ENCODE peak calls at places on chromosomes 12 and 14, in five cellular contexts. One of them, this sample, is unnamed.

GRCh38 chr14:42027271-42027670 is 420.6 kb downstream of the LRFN5 start:
- DNase-seq in bronchial epithelial cell: no peak
- DNase-seq in cardiac muscle cell: no peak
- DNase-seq in kidney: no peak
- DNase-seq in fibroblast of pulmonary artery: no peak
- DNase-seq in this sample: no peak

GRCh38 chr12:83015390-83016225 is 328.9 kb downstream of the TMTC2 start:
- DNase-seq in bronchial epithelial cell: no peak
- DNase-seq in cardiac muscle cell: peak
- DNase-seq in kidney: no peak
- DNase-seq in fibroblast of pulmonary artery: peak
- DNase-seq in this sample: no peak

GRCh38 chr12:82225871-82226270 is 132.3 kb downstream of the CCDC59 start:
- DNase-seq in bronchial epithelial cell: peak
- DNase-seq in cardiac muscle cell: no peak
- DNase-seq in kidney: no peak
- DNase-seq in fibroblast of pulmonary artery: no peak
- DNase-seq in this sample: no peak

GRCh38 chr14:73802431-73803188 is 49.0 kb upstream of the PTGR2 start:
- DNase-seq in bronchial epithelial cell: peak
- DNase-seq in cardiac muscle cell: peak
- DNase-seq in kidney: no peak
- DNase-seq in fibroblast of pulmonary artery: no peak
- DNase-seq in this sample: peak

GRCh38 chr12:6765048-6765633 is 1.0 kb upstream of the PTMS start:
- DNase-seq in bronchial epithelial cell: no peak
- DNase-seq in cardiac muscle cell: no peak
- DNase-seq in kidney: no peak
- DNase-seq in fibroblast of pulmonary artery: no peak
- DNase-seq in this sample: no peak

GRCh38 chr12:51323966-51324895 is at the start of gene BIN2:
- DNase-seq in bronchial epithelial cell: no peak
- DNase-seq in cardiac muscle cell: no peak
- DNase-seq in kidney: peak
- DNase-seq in fibroblast of pulmonary artery: no peak
- DNase-seq in this sample: peak

GRCh38 chr12:7344831-7345230 is 41.0 kb downstream of the ACSM4 start:
- DNase-seq in bronchial epithelial cell: no peak
- DNase-seq in cardiac muscle cell: no peak
- DNase-seq in kidney: no peak
- DNase-seq in fibroblast of pulmonary artery: no peak
- DNase-seq in this sample: no peak

GRCh38 chr12:906077-906585 is 43.4 kb downstream of the RAD52 start:
- DNase-seq in bronchial epithelial cell: no peak
- DNase-seq in cardiac muscle cell: no peak
- DNase-seq in kidney: no peak
- DNase-seq in fibroblast of pulmonary artery: no peak
- DNase-seq in this sample: no peak

GRCh38 chr14:106622200-106622745 is 1095.9 kb downstream of the TMEM121 start:
- DNase-seq in bronchial epithelial cell: no peak
- DNase-seq in cardiac muscle cell: no peak
- DNase-seq in kidney: no peak
- DNase-seq in fibroblast of pulmonary artery: no peak
- DNase-seq in this sample: no peak

GRCh38 chr12:93670104-93670503 is 7.1 kb upstream of the CRADD start:
- DNase-seq in bronchial epithelial cell: peak
- DNase-seq in cardiac muscle cell: no peak
- DNase-seq in kidney: no peak
- DNase-seq in fibroblast of pulmonary artery: no peak
- DNase-seq in this sample: no peak

GRCh38 chr12:15662303-15662980 is 126.7 kb downstream of the EPS8 start:
- DNase-seq in bronchial epithelial cell: peak
- DNase-seq in cardiac muscle cell: peak
- DNase-seq in kidney: no peak
- DNase-seq in fibroblast of pulmonary artery: peak
- DNase-seq in this sample: no peak

GRCh38 chr12:7716391-7716790 is 5.2 kb downstream of the DPPA3 start:
- DNase-seq in bronchial epithelial cell: peak
- DNase-seq in cardiac muscle cell: no peak
- DNase-seq in kidney: no peak
- DNase-seq in fibroblast of pulmonary artery: no peak
- DNase-seq in this sample: no peak

GRCh38 chr12:65274873-65275272 is 3.6 kb upstream of the MSRB3 start:
- DNase-seq in bronchial epithelial cell: no peak
- DNase-seq in cardiac muscle cell: no peak
- DNase-seq in kidney: no peak
- DNase-seq in fibroblast of pulmonary artery: no peak
- DNase-seq in this sample: no peak

GRCh38 chr12:121915841-121916321 is 2.5 kb upstream of the CFAP251 start:
- DNase-seq in bronchial epithelial cell: peak
- DNase-seq in cardiac muscle cell: no peak
- DNase-seq in kidney: no peak
- DNase-seq in fibroblast of pulmonary artery: peak
- DNase-seq in this sample: no peak

GRCh38 chr14:71163842-71164500 is 256.7 kb downstream of the PCNX1 start:
- DNase-seq in bronchial epithelial cell: no peak
- DNase-seq in cardiac muscle cell: no peak
- DNase-seq in kidney: no peak
- DNase-seq in fibroblast of pulmonary artery: no peak
- DNase-seq in this sample: no peak

GRCh38 chr14:35301334-35302210 is 9.4 kb downstream of the PSMA6 start:
- DNase-seq in bronchial epithelial cell: no peak
- DNase-seq in cardiac muscle cell: no peak
- DNase-seq in kidney: no peak
- DNase-seq in fibroblast of pulmonary artery: no peak
- DNase-seq in this sample: no peak

GRCh38 chr12:22526836-22527235 is 17.5 kb downstream of the C2CD5 start:
- DNase-seq in bronchial epithelial cell: no peak
- DNase-seq in cardiac muscle cell: no peak
- DNase-seq in kidney: no peak
- DNase-seq in fibroblast of pulmonary artery: no peak
- DNase-seq in this sample: no peak

GRCh38 chr12:96876966-96877365 is 30.1 kb upstream of the NEDD1 start:
- DNase-seq in bronchial epithelial cell: peak
- DNase-seq in cardiac muscle cell: no peak
- DNase-seq in kidney: no peak
- DNase-seq in fibroblast of pulmonary artery: no peak
- DNase-seq in this sample: no peak

GRCh38 chr12:116474331-116474730 is 84.8 kb upstream of the MAP1LC3B2 start:
- DNase-seq in bronchial epithelial cell: no peak
- DNase-seq in cardiac muscle cell: peak
- DNase-seq in kidney: no peak
- DNase-seq in fibroblast of pulmonary artery: peak
- DNase-seq in this sample: no peak

GRCh38 chr12:132685400-132685799 is 1.7 kb downstream of the POLE start:
- DNase-seq in bronchial epithelial cell: no peak
- DNase-seq in cardiac muscle cell: no peak
- DNase-seq in kidney: no peak
- DNase-seq in fibroblast of pulmonary artery: no peak
- DNase-seq in this sample: no peak

GRCh38 chr14:104676694-104677505 is 12.5 kb upstream of the INF2 start:
- DNase-seq in bronchial epithelial cell: no peak
- DNase-seq in cardiac muscle cell: no peak
- DNase-seq in kidney: peak
- DNase-seq in fibroblast of pulmonary artery: no peak
- DNase-seq in this sample: no peak

GRCh38 chr14:38056270-38056669 is 151.4 kb upstream of the SSTR1 start:
- DNase-seq in bronchial epithelial cell: no peak
- DNase-seq in cardiac muscle cell: no peak
- DNase-seq in kidney: no peak
- DNase-seq in fibroblast of pulmonary artery: no peak
- DNase-seq in this sample: no peak

GRCh38 chr12:69002969-69003368 is 70.0 kb upstream of the CPM start:
- DNase-seq in bronchial epithelial cell: no peak
- DNase-seq in cardiac muscle cell: no peak
- DNase-seq in kidney: no peak
- DNase-seq in fibroblast of pulmonary artery: no peak
- DNase-seq in this sample: no peak

GRCh38 chr14:33435911-33436310 is 497.2 kb downstream of the NPAS3 start:
- DNase-seq in bronchial epithelial cell: peak
- DNase-seq in cardiac muscle cell: peak
- DNase-seq in kidney: no peak
- DNase-seq in fibroblast of pulmonary artery: peak
- DNase-seq in this sample: no peak

GRCh38 chr12:54037360-54038259 is 4.8 kb downstream of the HOXC5 start:
- DNase-seq in bronchial epithelial cell: no peak
- DNase-seq in cardiac muscle cell: no peak
- DNase-seq in kidney: peak
- DNase-seq in fibroblast of pulmonary artery: no peak
- DNase-seq in this sample: no peak

GRCh38 chr12:118526255-118527095 is 150.1 kb downstream of the SUDS3 start:
- DNase-seq in bronchial epithelial cell: no peak
- DNase-seq in cardiac muscle cell: no peak
- DNase-seq in kidney: no peak
- DNase-seq in fibroblast of pulmonary artery: no peak
- DNase-seq in this sample: no peak

GRCh38 chr14:103707329-103708263 is 7.7 kb downstream of the XRCC3 start:
- DNase-seq in bronchial epithelial cell: no peak
- DNase-seq in cardiac muscle cell: no peak
- DNase-seq in kidney: no peak
- DNase-seq in fibroblast of pulmonary artery: no peak
- DNase-seq in this sample: no peak

GRCh38 chr12:24911284-24911791 is 37.6 kb downstream of the BCAT1 start:
- DNase-seq in bronchial epithelial cell: no peak
- DNase-seq in cardiac muscle cell: peak
- DNase-seq in kidney: no peak
- DNase-seq in fibroblast of pulmonary artery: peak
- DNase-seq in this sample: no peak

GRCh38 chr12:6935221-6935550 is 7.4 kb downstream of the ATN1 start:
- DNase-seq in bronchial epithelial cell: no peak
- DNase-seq in cardiac muscle cell: peak
- DNase-seq in kidney: no peak
- DNase-seq in fibroblast of pulmonary artery: peak
- DNase-seq in this sample: no peak

GRCh38 chr14:68401855-68402254 is 391.0 kb downstream of the ZFP36L1 start:
- DNase-seq in bronchial epithelial cell: no peak
- DNase-seq in cardiac muscle cell: no peak
- DNase-seq in kidney: no peak
- DNase-seq in fibroblast of pulmonary artery: no peak
- DNase-seq in this sample: no peak

GRCh38 chr12:124588689-124589318 is 21.4 kb upstream of the NCOR2 start:
- DNase-seq in bronchial epithelial cell: peak
- DNase-seq in cardiac muscle cell: peak
- DNase-seq in kidney: peak
- DNase-seq in fibroblast of pulmonary artery: peak
- DNase-seq in this sample: no peak
- H3K4me3 ChIP-seq in bronchial epithelial cell: no peak
- H3K4me3 ChIP-seq in cardiac muscle cell: no peak
- H3K4me3 ChIP-seq in kidney: no peak
- H3K4me3 ChIP-seq in fibroblast of pulmonary artery: no peak
- H3K4me3 ChIP-seq in this sample: no peak

DNA sequence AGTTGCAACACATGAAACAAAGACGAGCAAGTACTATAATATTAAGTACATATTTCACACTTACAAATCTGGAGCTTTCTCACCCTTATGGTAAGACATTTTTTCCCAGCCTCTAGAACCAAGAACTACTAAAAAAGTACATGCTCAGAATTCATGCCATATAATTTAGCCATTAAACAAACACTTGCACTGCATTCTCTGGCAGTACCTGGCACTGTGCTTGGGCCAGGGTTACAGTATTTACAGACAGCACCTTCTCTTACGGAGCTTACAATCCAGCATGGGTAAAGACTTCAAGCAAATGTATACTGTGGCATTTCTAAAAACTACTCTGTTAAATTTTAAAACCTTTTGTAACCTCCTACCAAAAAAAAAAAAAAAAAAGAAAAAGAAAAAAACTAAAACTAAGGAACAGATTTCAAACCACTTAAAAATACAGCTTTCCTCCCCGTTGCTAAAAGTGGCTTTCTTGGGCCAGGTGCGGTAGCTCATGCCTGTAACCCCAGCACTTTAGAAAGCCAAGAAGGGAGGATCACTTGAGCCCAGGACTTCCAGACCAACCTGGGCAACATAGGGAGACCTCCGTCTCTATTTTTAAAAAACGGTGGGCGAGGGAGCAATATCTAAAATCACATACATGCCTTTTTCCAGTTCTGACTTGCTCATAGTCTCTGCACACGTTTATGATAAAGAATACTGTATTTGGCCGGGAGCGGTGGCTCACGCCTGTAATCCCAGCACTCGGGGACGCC is 944 bp downstream of the GNPTAB start:
- DNase-seq in bronchial epithelial cell: peak
- DNase-seq in cardiac muscle cell: no peak
- DNase-seq in kidney: no peak
- DNase-seq in fibroblast of pulmonary artery: peak
- DNase-seq in this sample: no peak
- TF ChIP-seq CTCF in bronchial epithelial cell: no peak
- TF ChIP-seq CTCF in cardiac muscle cell: no peak
- TF ChIP-seq CTCF in kidney: no peak
- TF ChIP-seq CTCF in fibroblast of pulmonary artery: no peak
- TF ChIP-seq CTCF in this sample: no peak

DNA sequence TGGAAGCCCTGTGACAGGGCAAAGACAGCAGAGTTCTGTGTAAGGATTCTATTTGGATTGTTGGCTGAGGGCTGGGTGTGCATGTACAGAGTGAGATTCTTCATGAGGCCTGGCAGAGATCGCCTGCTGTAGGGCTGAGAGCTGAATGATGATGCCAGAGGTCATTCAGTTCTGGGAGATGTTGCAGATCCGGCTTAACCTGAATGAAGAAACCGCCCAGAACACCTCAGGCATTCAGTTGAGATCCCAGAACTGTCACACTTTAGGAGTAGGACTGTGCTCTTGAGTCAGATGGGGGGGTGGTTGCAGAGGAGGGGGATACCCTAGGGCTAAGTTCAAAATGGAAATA is 5.8 kb upstream of the EVL start:
- DNase-seq in bronchial epithelial cell: peak
- DNase-seq in cardiac muscle cell: no peak
- DNase-seq in kidney: no peak
- DNase-seq in fibroblast of pulmonary artery: no peak
- DNase-seq in this sample: no peak
- H3K4me3 ChIP-seq in bronchial epithelial cell: no peak
- H3K4me3 ChIP-seq in cardiac muscle cell: no peak
- H3K4me3 ChIP-seq in kidney: no peak
- H3K4me3 ChIP-seq in fibroblast of pulmonary artery: no peak
- H3K4me3 ChIP-seq in this sample: no peak

DNA sequence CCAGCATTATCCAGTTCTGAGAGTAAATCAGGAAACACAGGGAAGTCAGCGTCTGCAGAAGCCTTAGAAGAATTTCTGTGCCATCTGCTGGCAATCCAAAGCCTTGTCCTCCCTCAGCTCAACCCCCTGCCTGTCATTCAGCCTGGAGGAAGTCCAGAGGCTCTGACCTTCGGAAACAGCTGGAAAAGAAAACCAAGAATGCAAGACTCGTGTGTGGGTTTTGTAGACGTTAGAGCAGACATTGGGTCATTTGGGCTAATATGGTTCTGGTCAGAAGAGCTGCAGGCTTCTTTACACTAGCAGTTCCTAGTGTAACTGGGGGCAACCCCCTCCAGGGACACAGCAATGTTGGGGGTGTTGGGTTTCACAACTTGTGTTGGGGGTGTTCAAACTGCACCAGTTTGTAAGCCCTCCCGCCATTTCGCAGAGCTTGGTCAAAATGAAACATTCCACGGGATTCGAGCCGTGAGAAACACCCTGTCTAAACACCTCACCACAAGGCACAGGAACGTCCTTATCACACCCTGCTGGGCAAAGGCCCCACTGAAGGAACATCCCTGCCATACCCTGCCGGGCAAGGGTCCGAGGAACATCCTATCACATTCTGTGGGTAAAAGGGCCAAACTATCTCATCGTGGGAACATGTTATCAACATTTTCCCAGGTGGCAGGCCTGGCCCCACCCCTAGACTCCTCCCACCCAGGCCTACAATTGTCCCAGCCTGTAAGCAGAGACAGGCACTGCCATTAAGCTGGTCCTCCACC is 21.0 kb upstream of the SERPINA4 start:
- DNase-seq in bronchial epithelial cell: no peak
- DNase-seq in cardiac muscle cell: peak
- DNase-seq in kidney: no peak
- DNase-seq in fibroblast of pulmonary artery: peak
- DNase-seq in this sample: no peak
- TF ChIP-seq CTCF in bronchial epithelial cell: no peak
- TF ChIP-seq CTCF in cardiac muscle cell: peak
- TF ChIP-seq CTCF in kidney: no peak
- TF ChIP-seq CTCF in fibroblast of pulmonary artery: peak
- TF ChIP-seq CTCF in this sample: no peak